ENCODE peak calls at places on chromosomes 16 and 17, in nine cellular contexts. H, Z, I, E, G, J, Q, C and L are unnamed samples. For H4K20me1, the result is how much of the 10 kb centered on the place peaks cover.

GRCh38 chr16:9647981-9648701 is 534.1 kb downstream of the GRIN2A start:
- DNase-seq in Z (peak), Q (no peak), J (peak), G (peak), I (no peak), C (no peak), H (peak), E (peak), L (peak)

GRCh38 chr16:23105309-23105708 is 43.9 kb downstream of the USP31 start:
- DNase-seq in Q (no peak), H (no peak), C (no peak), Z (no peak), J (no peak), G (no peak), E (no peak), I (no peak), L (no peak)

GRCh38 chr17:40307001-40307690 is 1.8 kb upstream of the RARA start:
- DNase-seq in C (no peak), J (peak), Z (peak), I (no peak), Q (no peak), E (peak), H (no peak), G (peak), L (no peak)

GRCh38 chr16:88634141-88634993 is 4.0 kb upstream of the IL17C start:
- DNase-seq in Q (peak), C (peak), H (peak), I (no peak), Z (peak), E (peak), G (peak), J (no peak), L (peak)

GRCh38 chr17:80668375-80669149 is 123.9 kb downstream of the RPTOR start:
- DNase-seq in Q (no peak), Z (no peak), G (no peak), I (no peak), H (no peak), E (peak), C (no peak), J (no peak), L (no peak)

GRCh38 chr16:6857575-6857974 is 475.1 kb upstream of the RBFOX1 start:
- DNase-seq in I (no peak), J (no peak), C (no peak), Q (no peak), H (no peak), Z (no peak), E (no peak), G (no peak), L (no peak)

GRCh38 chr16:82793550-82794244 is 166.9 kb downstream of the CDH13 start:
- DNase-seq in J (no peak), I (no peak), G (no peak), Z (no peak), Q (no peak), C (no peak), E (peak), H (no peak), L (no peak)

GRCh38 chr17:66115246-66115645 is 76.7 kb downstream of the CEP112 start:
- DNase-seq in Z (peak), E (no peak), Q (no peak), G (no peak), H (no peak), J (peak), C (peak), I (no peak), L (no peak)

GRCh38 chr17:31581022-31581483 is 189.6 kb downstream of the RAB11FIP4 start:
- DNase-seq in C (peak), J (peak), Z (peak), Q (peak), H (peak), I (peak), E (no peak), G (no peak), L (no peak)

GRCh38 chr17:74158761-74159160 is 44.7 kb upstream of the RPL38 start:
- DNase-seq in E (no peak), G (no peak), H (no peak), Q (peak), J (no peak), Z (no peak), C (no peak), I (no peak), L (no peak)

GRCh38 chr17:19729900-19730299 is 13.5 kb upstream of the SLC47A2 start:
- DNase-seq in G (no peak), J (no peak), Q (no peak), Z (no peak), I (no peak), E (no peak), C (no peak), H (no peak), L (no peak)

GRCh38 chr16:10191096-10191495 is 8.9 kb upstream of the GRIN2A start:
- DNase-seq in C (no peak), Q (no peak), I (no peak), G (no peak), E (no peak), J (no peak), H (no peak), Z (no peak), L (no peak)

GRCh38 chr16:24539850-24540484 is 601 bp downstream of the RBBP6 start:
- DNase-seq in Q (no peak), J (peak), Z (peak), H (peak), I (no peak), C (peak), E (peak), G (peak), L (peak)

GRCh38 chr16:69812213-69813014 is 50.3 kb downstream of the WWP2 start:
- DNase-seq in H (no peak), Z (no peak), J (no peak), Q (no peak), I (no peak), E (no peak), G (no peak), C (no peak), L (no peak)

GRCh38 chr17:76054112-76054476 is 18.2 kb downstream of the SRP68 start:
- DNase-seq in Q (no peak), I (peak), H (no peak), E (no peak), G (no peak), C (peak), J (peak), Z (peak), L (no peak)

GRCh38 chr17:83203073-83203471 is 123.7 kb downstream of the METRNL start:
- DNase-seq in H (peak), E (no peak), Q (no peak), C (peak), J (peak), Z (peak), I (no peak), G (peak), L (no peak)

GRCh38 chr17:42818379-42818778 is 5.7 kb downstream of the BECN1 start:
- DNase-seq in H (no peak), J (peak), C (peak), E (no peak), Q (no peak), Z (peak), G (no peak), I (no peak), L (no peak)

GRCh38 chr17:31715436-31715835 is 143.6 kb downstream of the COPRS start:
- DNase-seq in Q (no peak), I (no peak), H (no peak), E (no peak), G (no peak), C (no peak), J (no peak), Z (no peak), L (peak)

GRCh38 chr17:78890111-78890897 is 12.7 kb downstream of the CEP295NL start:
- DNase-seq in I (no peak), Z (no peak), G (no peak), Q (no peak), J (no peak), C (no peak), E (no peak), H (no peak), L (no peak)

GRCh38 chr17:73194514-73195222 is 1.8 kb downstream of the COG1 start:
- DNase-seq in H (no peak), Q (no peak), E (no peak), I (no peak), C (peak), Z (peak), G (no peak), J (peak), L (no peak)

GRCh38 chr17:7435676-7436555 is 681 bp downstream of the TMEM102 start:
- DNase-seq in C (no peak), G (peak), H (peak), Z (no peak), Q (peak), J (no peak), E (peak), I (peak), L (peak)

GRCh38 chr17:40518401-40519088 is 17.1 kb upstream of the TNS4 start:
- DNase-seq in I (peak), Q (peak), J (peak), E (no peak), C (no peak), Z (peak), G (peak), H (no peak), L (no peak)

GRCh38 chr16:82671743-82672142 is 45.0 kb downstream of the CDH13 start:
- DNase-seq in Z (no peak), E (peak), H (no peak), Q (no peak), I (no peak), J (no peak), C (no peak), G (no peak), L (peak)

GRCh38 chr16:20072524-20073202 is 1.0 kb downstream of the GPR139 start:
- DNase-seq in I (no peak), Q (no peak), C (no peak), J (no peak), G (no peak), E (peak), H (no peak), Z (no peak), L (no peak)

GRCh38 chr17:66309793-66310192 is 7.4 kb downstream of the PRKCA start:
- DNase-seq in C (no peak), G (no peak), I (no peak), E (no peak), Q (no peak), J (peak), H (no peak), Z (peak), L (no peak)

GRCh38 chr16:77789085-77789611 is 784 bp downstream of the VAT1L start:
- DNase-seq in C (no peak), E (peak), Z (no peak), G (peak), I (no peak), Q (peak), H (no peak), J (no peak), L (peak)

GRCh38 chr17:76343106-76343505 is 10.6 kb downstream of the PRPSAP1 start:
- DNase-seq in G (no peak), C (no peak), Q (no peak), Z (no peak), J (no peak), E (no peak), I (no peak), H (no peak), L (no peak)

GRCh38 chr17:77451271-77451893 is 310.6 kb downstream of the SEC14L1 start:
- DNase-seq in I (no peak), H (peak), J (peak), G (peak), Q (peak), C (peak), E (peak), Z (peak), L (peak)

GRCh38 chr16:72109300-72109699 is 15.7 kb downstream of the DHX38 start:
- DNase-seq in G (no peak), E (no peak), I (no peak), H (no peak), Z (no peak), C (no peak), J (no peak), Q (no peak), L (no peak)

GRCh38 chr17:79985951-79986391 is 49.7 kb downstream of the TBC1D16 start:
- DNase-seq in H (no peak), J (no peak), E (no peak), Q (no peak), Z (no peak), G (no peak), I (no peak), C (no peak), L (no peak)

GRCh38 chr16:73152731-73153130 is 104.8 kb upstream of the ZFHX3 start:
- DNase-seq in H (no peak), Z (peak), E (peak), J (no peak), C (no peak), G (peak), I (no peak), Q (peak), L (no peak)
- H3K4me2 ChIP-seq in H (no peak), Z (no peak), E (peak), J (no peak), C (no peak), G (no peak), I (no peak), Q (no peak), L (no peak)

DNA sequence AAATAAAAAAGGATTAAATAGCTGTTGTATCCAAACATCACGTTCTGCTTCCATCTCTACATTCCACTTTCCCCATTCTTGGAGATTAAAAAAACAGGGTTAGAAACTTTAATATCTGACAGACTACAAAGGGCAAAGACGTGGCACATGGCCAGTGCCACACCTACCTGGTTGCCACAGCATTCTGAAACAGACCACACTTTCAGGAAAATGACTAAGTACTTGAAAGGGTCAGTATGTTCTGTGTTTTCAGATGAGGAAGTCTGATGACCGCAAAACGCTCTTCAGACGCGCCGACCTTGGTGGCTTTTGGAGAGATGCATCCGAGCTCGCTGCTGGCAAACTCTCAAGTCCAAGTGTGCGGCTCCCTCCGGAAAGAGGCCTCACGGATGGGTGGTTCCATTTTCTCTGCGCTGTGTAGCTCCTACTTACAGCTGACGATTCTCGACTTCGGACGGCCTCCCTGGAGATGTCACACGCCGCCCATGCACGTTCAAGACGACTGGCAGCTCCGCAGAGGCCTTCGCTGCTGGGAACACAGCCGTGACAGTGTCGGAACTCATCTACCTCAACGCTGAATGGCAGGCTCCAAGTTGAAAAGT is 15.5 kb downstream of the MAP1LC3B start:
- DNase-seq in Q (no peak), I (peak), Z (peak), J (peak), C (no peak), H (peak), G (no peak), E (no peak), L (no peak)
- H4K20me1 ChIP-seq in Q (under half), I (under half), Z (under half), J (under half), C (under half), H (under half), G (under half), E (under half), L (under half)

GRCh38 chr16:58462997-58463891 is 36.7 kb upstream of the NDRG4 start:
- DNase-seq in Q (peak), H (no peak), G (no peak), J (no peak), E (peak), I (no peak), C (no peak), Z (no peak), L (peak)
- H3K4me2 ChIP-seq in Q (peak), H (peak), G (peak), J (peak), E (peak), I (peak), C (no peak), Z (peak), L (peak)

GRCh38 chr17:56910509-56911235 is 3.2 kb downstream of the TRIM25 start:
- DNase-seq in C (no peak), Z (no peak), E (no peak), I (no peak), H (no peak), J (no peak), Q (no peak), G (no peak), L (no peak)

GRCh38 chr17:56912105-56912999 is 1.5 kb downstream of the TRIM25 start:
- DNase-seq in G (no peak), H (peak), C (no peak), I (no peak), E (no peak), Q (no peak), J (no peak), Z (no peak), L (peak)

GRCh38 chr17:56913867-56914640 is at the start of gene TRIM25:
- DNase-seq in C (peak), J (peak), Q (peak), I (peak), H (peak), G (peak), E (peak), Z (peak), L (peak)

GRCh38 chr17:56914641-56915263 is 903 bp upstream of the TRIM25 start:
- DNase-seq in H (no peak), J (no peak), G (peak), E (no peak), I (no peak), Z (peak), C (no peak), Q (no peak), L (peak)

DNA sequence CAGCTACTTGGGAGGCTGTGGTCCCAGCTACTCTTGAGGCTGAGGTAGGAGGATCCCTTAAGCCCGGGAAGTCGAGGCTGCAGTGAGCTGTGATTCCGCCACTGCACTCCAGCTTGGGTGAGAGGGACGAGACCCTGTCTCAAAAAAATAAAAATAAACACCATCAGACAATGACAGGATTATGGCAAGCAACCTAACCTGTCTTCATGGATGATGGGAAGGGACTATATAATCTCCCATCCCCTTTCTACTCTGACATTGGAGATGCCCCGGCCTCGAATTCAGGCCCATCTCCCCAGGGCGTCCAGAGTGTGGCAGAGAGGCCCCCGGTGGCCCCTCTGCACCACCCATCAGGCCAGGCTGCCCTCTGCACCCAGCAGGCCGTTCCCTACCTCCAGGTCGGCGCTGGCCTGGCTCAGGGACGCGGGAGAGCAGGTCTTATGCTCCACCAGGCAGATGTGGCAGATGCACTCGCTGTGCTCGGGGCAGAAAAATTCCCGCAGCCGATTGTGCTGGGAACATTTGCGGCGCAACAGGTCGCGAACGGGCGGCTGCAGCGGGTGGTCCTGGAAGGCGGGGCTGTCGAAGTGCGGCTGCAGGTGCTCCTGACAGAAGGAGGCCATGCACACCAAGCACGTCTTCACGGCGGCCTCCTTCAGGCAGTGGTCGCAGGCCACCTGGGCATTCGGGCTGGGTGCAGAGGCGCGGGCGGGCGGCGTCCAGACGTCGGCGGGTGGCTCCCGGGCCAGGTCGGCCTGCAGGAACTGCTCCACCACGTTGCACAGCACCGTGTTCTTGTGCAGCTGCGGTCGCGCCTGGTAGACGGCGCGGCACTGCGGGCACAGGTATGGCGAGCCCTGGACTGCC is 616 bp downstream of the TRIM25 start:
- DNase-seq in C (no peak), Z (no peak), G (peak), I (no peak), Q (peak), H (peak), J (no peak), E (peak), L (peak)
- H4K20me1 ChIP-seq in C (under half), Z (under half), G (under half), I (under half), Q (under half), H (under half), J (under half), E (under half), L (under half)

DNA sequence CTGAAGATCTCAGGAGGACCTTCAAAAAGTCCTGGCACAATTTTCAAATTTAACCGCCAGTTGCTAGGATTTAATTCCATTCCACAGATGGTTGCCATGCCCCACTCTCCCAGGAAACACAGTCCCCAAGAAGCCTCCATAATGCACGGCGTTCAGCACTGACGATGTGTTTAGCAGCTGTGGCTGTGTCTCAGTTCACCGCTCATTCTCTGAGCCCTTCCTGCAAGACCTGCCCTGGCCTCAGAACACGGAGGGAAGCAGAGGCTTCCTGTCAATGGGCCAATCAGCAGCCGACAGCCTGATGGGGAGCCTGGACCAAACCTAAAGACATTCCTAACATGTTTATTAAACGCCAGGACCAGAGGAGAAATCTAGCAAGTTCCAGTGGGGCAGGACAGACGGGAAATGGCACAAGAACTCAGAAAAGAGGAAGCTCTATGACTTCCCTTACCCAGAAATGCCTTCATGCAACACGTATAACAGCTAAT is 4.9 kb downstream of the MYLK3 start:
- DNase-seq in C (peak), E (no peak), Q (peak), H (peak), J (peak), Z (peak), I (no peak), G (no peak), L (peak)
- H3K4me2 ChIP-seq in C (peak), E (no peak), Q (no peak), H (no peak), J (peak), Z (peak), I (no peak), G (peak), L (peak)